ENCODE peak calls at places on chromosomes 11 and 22, in six cellular contexts. W, Z, C, Y, I and J are unnamed samples.

GRCh38 chr11:112106070-112106469 is 19.4 kb downstream of the SDHD start:
- DNase-seq in I (no peak), C (no peak), W (no peak), Z (no peak), Y (no peak), J (no peak)

GRCh38 chr11:61152816-61153592 is 8.2 kb downstream of the VPS37C start:
- DNase-seq in Y (no peak), I (peak; percentile 19), C (peak; percentile 60), W (no peak), Z (no peak), J (no peak)

GRCh38 chr22:29683536-29683935 is 36.3 kb upstream of the CABP7 start:
- DNase-seq in W (no peak), Y (no peak), Z (no peak), C (no peak), I (no peak), J (no peak)

GRCh38 chr11:118443590-118444218 is 7.4 kb downstream of the KMT2A start:
- DNase-seq in I (no peak), Y (no peak), Z (no peak), C (no peak), W (no peak), J (no peak)

GRCh38 chr11:75245356-75246005 is 4.9 kb downstream of the TPBGL start:
- DNase-seq in I (no peak), W (no peak), Y (peak; percentile 72), Z (no peak), C (no peak), J (no peak)

GRCh38 chr22:32721328-32722180 is 80.0 kb upstream of the TIMP3 start:
- DNase-seq in W (no peak), Z (no peak), C (no peak), Y (no peak), I (no peak), J (no peak)

GRCh38 chr11:100574894-100575769 is 112.0 kb upstream of the ARHGAP42 start:
- DNase-seq in I (peak; percentile 16), W (no peak), C (no peak), Y (peak; percentile 57), Z (no peak), J (no peak)

GRCh38 chr11:102144357-102145342 is 34.4 kb downstream of the YAP1 start:
- DNase-seq in C (no peak), W (no peak), Y (no peak), I (no peak), Z (no peak), J (no peak)

GRCh38 chr11:72038491-72038890 is 39.8 kb downstream of the IL18BP start:
- DNase-seq in C (peak; percentile 18), W (no peak), Y (no peak), I (peak; percentile 64), Z (no peak), J (no peak)

GRCh38 chr22:49307870-49308269 is 519.8 kb downstream of the BRD1 start:
- DNase-seq in I (no peak), Z (no peak), Y (no peak), C (no peak), W (no peak), J (no peak)

GRCh38 chr22:29302402-29302680 is 4.1 kb upstream of the GAS2L1 start:
- DNase-seq in Z (no peak), Y (no peak), C (no peak), I (no peak), W (no peak), J (no peak)

GRCh38 chr11:105230586-105230985 is 91.0 kb upstream of the CARD18 start:
- DNase-seq in C (no peak), I (no peak), W (no peak), Z (no peak), Y (no peak), J (no peak)

GRCh38 chr22:49765951-49766350 is 61.7 kb downstream of the BRD1 start:
- DNase-seq in I (no peak), W (no peak), Z (no peak), C (no peak), Y (no peak), J (no peak)

GRCh38 chr11:134500621-134501020 is 88.6 kb upstream of the B3GAT1 start:
- DNase-seq in Y (no peak), Z (no peak), I (no peak), C (no peak), W (no peak), J (no peak)

GRCh38 chr11:85627332-85627997 is at the start of gene DLG2:
- DNase-seq in W (no peak), C (peak; percentile 12), I (peak; percentile 7), Z (no peak), Y (peak; percentile 23), J (no peak)